ENCODE peak calls at places on chromosomes 12 and 14, in ten cellular contexts. R is prostate gland; U is stimulated activated naive CD8-positive, alpha-beta T cell treated with anti-CD3 and anti-CD28 coated beads, Interleukin-15, Interleukin-2, amounts not matched to agents 100 U/mL and 50 U/mL, for 24 hours; S is AG08395; W is AML-193; M is glutamatergic neuron; Q is foreskin fibroblast; J is sigmoid colon; Z is cardiac muscle cell; C is hepatic stellate cell. I is an unnamed sample.

GRCh38 chr12:123780956-123781355 is 18.9 kb downstream of the DNAH10 start:
- DNase-seq in C (no peak), Z (no peak), Q (no peak), U (no peak), J (no peak), W (no peak), M (no peak), S (no peak), R (no peak), I (no peak)

GRCh38 chr14:81023095-81023710 is 67.8 kb downstream of the TSHR start:
- DNase-seq in R (no peak), Z (no peak), W (no peak), J (no peak), S (no peak), M (no peak), U (no peak), Q (no peak), C (no peak), I (no peak)

GRCh38 chr14:39430762-39431415 is 1.3 kb downstream of the FBXO33 start:
- DNase-seq in S (peak), W (peak), Z (no peak), U (peak), M (no peak), J (peak), C (peak), Q (peak), R (no peak), I (peak)

GRCh38 chr12:113298861-113299545 is 35.9 kb downstream of the SLC8B1 start:
- DNase-seq in J (no peak), S (peak), Z (no peak), C (peak), W (no peak), Q (peak), U (no peak), M (no peak), R (no peak), I (no peak)

GRCh38 chr14:101453225-101453624 is 108.1 kb upstream of the DIO3 start:
- DNase-seq in R (no peak), J (no peak), U (no peak), C (no peak), W (no peak), Z (no peak), Q (no peak), M (no peak), S (no peak), I (no peak)

GRCh38 chr14:53034036-53034435 is 83.2 kb upstream of the FERMT2 start:
- DNase-seq in C (no peak), Q (no peak), Z (no peak), M (no peak), R (no peak), W (no peak), J (no peak), U (no peak), S (no peak), I (no peak)

GRCh38 chr12:2323538-2324261 is 270.9 kb downstream of the CACNA1C start:
- DNase-seq in M (no peak), S (no peak), W (no peak), C (no peak), U (no peak), Q (peak), Z (peak), J (no peak), R (no peak), I (no peak)

GRCh38 chr12:23888396-23889068 is 60.9 kb downstream of the SOX5 start:
- DNase-seq in Z (peak), S (no peak), Q (no peak), M (no peak), U (no peak), R (no peak), J (no peak), C (no peak), W (no peak), I (no peak)

GRCh38 chr12:62900686-62901272 is 34.2 kb downstream of the PPM1H start:
- DNase-seq in Q (peak), J (no peak), W (no peak), Z (no peak), U (no peak), S (no peak), M (no peak), R (peak), C (no peak), I (no peak)

GRCh38 chr14:60970146-60970545 is 10.7 kb downstream of the TRMT5 start:
- DNase-seq in J (no peak), Z (no peak), R (no peak), S (no peak), W (peak), Q (no peak), M (no peak), C (no peak), U (no peak), I (no peak)

GRCh38 chr14:43898709-43899108 is 608.4 kb downstream of the FSCB start:
- DNase-seq in U (no peak), W (no peak), Z (no peak), Q (no peak), J (no peak), S (no peak), M (no peak), R (no peak), C (no peak), I (no peak)

GRCh38 chr12:49019435-49020317 is 1.1 kb upstream of the PRKAG1 start:
- DNase-seq in C (no peak), S (peak), U (peak), Z (peak), R (no peak), J (no peak), W (peak), M (peak), Q (peak), I (peak)

GRCh38 chr14:91173221-91173670 is 59.4 kb downstream of the DGLUCY start:
- DNase-seq in M (peak), J (peak), Q (peak), U (peak), R (peak), S (peak), W (peak), C (peak), Z (peak), I (peak)

GRCh38 chr14:59395672-59396071 is 69.5 kb downstream of the GPR135 start:
- DNase-seq in J (no peak), U (no peak), S (no peak), C (no peak), Z (no peak), R (no peak), M (no peak), W (no peak), Q (no peak), I (no peak)

GRCh38 chr14:101318271-101318670 is 243.0 kb upstream of the DIO3 start:
- DNase-seq in J (no peak), Q (no peak), U (no peak), W (no peak), S (no peak), M (no peak), C (no peak), R (no peak), Z (no peak), I (no peak)

GRCh38 chr12:132517013-132517739 is 27.2 kb downstream of the FBRSL1 start:
- DNase-seq in M (no peak), J (no peak), R (no peak), Z (no peak), U (no peak), W (no peak), Q (no peak), S (no peak), C (no peak), I (no peak)

GRCh38 chr12:17239874-17240273 is 633.9 kb upstream of the LMO3 start:
- DNase-seq in M (no peak), C (no peak), S (no peak), Q (no peak), R (no peak), U (no peak), Z (no peak), W (no peak), J (no peak), I (no peak)

GRCh38 chr12:13918883-13919282 is 62.5 kb downstream of the GRIN2B start:
- DNase-seq in M (no peak), C (no peak), S (no peak), R (no peak), U (no peak), Z (no peak), J (no peak), Q (no peak), W (no peak), I (no peak)

GRCh38 chr14:23113346-23114119 is 5.5 kb downstream of the CEBPE start:
- DNase-seq in S (no peak), Z (peak), W (peak), U (no peak), Q (peak), M (no peak), R (no peak), J (peak), C (no peak), I (peak)

GRCh38 chr12:125211464-125211863 is 146.2 kb downstream of the AACS start:
- DNase-seq in M (no peak), R (no peak), U (no peak), Q (no peak), C (no peak), S (no peak), W (no peak), Z (no peak), J (no peak), I (no peak)

GRCh38 chr12:29769162-29769820 is 14.5 kb downstream of the TMTC1 start:
- DNase-seq in R (no peak), U (no peak), W (no peak), S (peak), M (no peak), C (no peak), J (no peak), Q (peak), Z (peak), I (peak)

GRCh38 chr14:95490727-95491451 is 25.6 kb downstream of the SYNE3 start:
- DNase-seq in R (no peak), C (no peak), W (no peak), U (no peak), M (no peak), S (no peak), Z (peak), Q (peak), J (no peak), I (peak)

GRCh38 chr12:132084681-132085635 is 59.2 kb downstream of the DDX51 start:
- DNase-seq in W (peak), U (peak), Q (peak), J (peak), M (peak), R (no peak), Z (peak), S (peak), C (peak), I (peak)

GRCh38 chr14:80388980-80389711 is 177.8 kb upstream of the DIO2 start:
- DNase-seq in C (peak), Q (peak), R (no peak), Z (peak), J (no peak), U (no peak), M (no peak), S (peak), W (no peak), I (peak)

GRCh38 chr12:29889737-29890136 is 106.0 kb upstream of the TMTC1 start:
- DNase-seq in W (peak), J (peak), Q (peak), M (peak), S (no peak), U (peak), R (peak), C (no peak), Z (peak), I (peak)

GRCh38 chr14:95077380-95077779 is 79.9 kb downstream of the DICER1 start:
- DNase-seq in Q (no peak), S (no peak), U (no peak), W (no peak), Z (no peak), J (no peak), M (no peak), C (no peak), R (no peak), I (no peak)

GRCh38 chr14:56949828-56950227 is 139.5 kb upstream of the OTX2 start:
- DNase-seq in J (no peak), R (no peak), M (no peak), W (no peak), U (no peak), Z (no peak), Q (no peak), S (no peak), C (no peak), I (peak)

GRCh38 chr14:36604757-36605505 is 22.5 kb upstream of the NKX2-8 start:
- DNase-seq in S (peak), M (peak), U (peak), Z (peak), J (no peak), Q (peak), R (peak), W (peak), C (peak), I (peak)

GRCh38 chr12:12121022-12121421 is 50.3 kb downstream of the BCL2L14 start:
- DNase-seq in S (no peak), M (peak), R (no peak), W (no peak), Q (no peak), Z (no peak), C (no peak), J (no peak), U (no peak), I (no peak)

GRCh38 chr14:76876076-76876475 is 49.9 kb downstream of the LRRC74A start:
- DNase-seq in C (peak), S (peak), R (peak), Z (peak), W (peak), M (peak), Q (peak), J (peak), U (peak), I (peak)